ENCODE peak calls at places on chromosomes 13 and 19, in four cellular contexts. K is H1, Z is GM12878, O is K562. T is an unnamed sample.

GRCh38 chr13:50094615-50095293 is 79.5 kb downstream of the KCNRG start:
- DNase-seq in K (no peak), Z (no peak), O (no peak), T (no peak)

GRCh38 chr13:72536668-72537399 is 190.6 kb downstream of the MZT1 start:
- DNase-seq in K (no peak), Z (no peak), O (no peak), T (peak; percentile 21)

GRCh38 chr13:27961227-27962085 is 7.7 kb downstream of the CDX2 start:
- DNase-seq in K (no peak), Z (no peak), O (no peak), T (peak; percentile 20)

GRCh38 chr19:6060600-6061391 is 49.5 kb downstream of the RFX2 start:
- DNase-seq in K (no peak), Z (no peak), O (peak; percentile 94), T (no peak)

GRCh38 chr13:73740681-73741080 is 393.5 kb downstream of the KLF12 start:
- DNase-seq in K (no peak), Z (no peak), O (no peak), T (no peak)

GRCh38 chr13:109625156-109625555 is 161.2 kb downstream of the IRS2 start:
- DNase-seq in K (no peak), Z (no peak), O (no peak), T (no peak)

GRCh38 chr19:5954293-5954692 is 23.6 kb downstream of the RANBP3 start:
- DNase-seq in K (no peak), Z (no peak), O (no peak), T (no peak)

GRCh38 chr19:8490873-8491272 is 11.6 kb downstream of the PRAM1 start:
- DNase-seq in K (no peak), Z (no peak), O (no peak), T (no peak)

GRCh38 chr13:31846984-31847752 is 107.8 kb downstream of the RXFP2 start:
- DNase-seq in K (no peak), Z (no peak), O (no peak), T (no peak)

GRCh38 chr13:21576424-21576823 is 27.5 kb downstream of the MICU2 start:
- DNase-seq in K (no peak), Z (no peak), O (peak; percentile 49), T (no peak)

GRCh38 chr19:10295305-10295846 is 5.6 kb downstream of the ICAM5 start:
- DNase-seq in K (no peak), Z (no peak), O (no peak), T (no peak)

GRCh38 chr13:79385694-79386093 is 20.4 kb downstream of the RBM26 start:
- DNase-seq in K (no peak), Z (peak; percentile 85), O (peak; percentile 55), T (no peak)

GRCh38 chr13:19818223-19818842 is 35.6 kb upstream of the PSPC1 start:
- DNase-seq in K (peak; percentile 77), Z (no peak), O (peak; percentile 48), T (peak; percentile 4)

GRCh38 chr13:36850790-36851438 is 31.9 kb downstream of the RFXAP start:
- DNase-seq in K (no peak), Z (no peak), O (peak; percentile 22), T (peak; percentile 23)

GRCh38 chr13:28805193-28805819 is 14.8 kb upstream of the MTUS2 start:
- DNase-seq in K (no peak), Z (no peak), O (peak; percentile 48), T (no peak)

GRCh38 chr13:65064967-65065366 is 2165.2 kb downstream of the PCDH9 start:
- DNase-seq in K (no peak), Z (no peak), O (no peak), T (no peak)

GRCh38 chr19:19562665-19563347 is 24.7 kb downstream of the CILP2 start:
- DNase-seq in K (no peak), Z (no peak), O (peak; percentile 53), T (no peak)

GRCh38 chr19:42571136-42571535 is 23.6 kb downstream of the CEACAM8 start:
- DNase-seq in K (no peak), Z (no peak), O (no peak), T (no peak)

GRCh38 chr13:87356314-87356713 is 314.9 kb upstream of the SLITRK5 start:
- DNase-seq in K (no peak), Z (no peak), O (peak; percentile 3), T (no peak)

GRCh38 chr13:106033634-106034033 is 501.8 kb downstream of the EFNB2 start:
- DNase-seq in K (no peak), Z (no peak), O (no peak), T (peak; percentile 4)

GRCh38 chr13:83007226-83007625 is 875.0 kb downstream of the SLITRK1 start:
- DNase-seq in K (no peak), Z (no peak), O (no peak), T (no peak)

GRCh38 chr19:46963093-46963734 is 56.4 kb upstream of the NPAS1 start:
- DNase-seq in K (no peak), Z (no peak), O (no peak), T (no peak)

GRCh38 chr19:54439174-54439851 is 9.7 kb upstream of the LENG8 start:
- DNase-seq in K (no peak), Z (no peak), O (peak; percentile 47), T (peak; percentile 56)

GRCh38 chr13:114148521-114148855 is 16.1 kb upstream of the RASA3 start:
- DNase-seq in K (no peak), Z (peak; percentile 74), O (no peak), T (no peak)

GRCh38 chr19:10568444-10568825 is 344 bp downstream of the CDKN2D start:
- DNase-seq in K (no peak), Z (no peak), O (peak; percentile 66), T (no peak)

GRCh38 chr13:79998386-79998785 is 342.5 kb downstream of the SPRY2 start:
- DNase-seq in K (no peak), Z (no peak), O (no peak), T (no peak)

GRCh38 chr13:46947425-46948191 is 50.8 kb upstream of the HTR2A start:
- DNase-seq in K (peak; percentile 17), Z (no peak), O (no peak), T (no peak)

GRCh38 chr19:11279505-11280236 is 16.3 kb upstream of the TSPAN16 start:
- DNase-seq in K (no peak), Z (peak; percentile 86), O (no peak), T (no peak)

GRCh38 chr13:110431851-110432294 is 124.8 kb downstream of the COL4A2 start:
- DNase-seq in K (no peak), Z (no peak), O (no peak), T (no peak)

GRCh38 chr13:92833071-92833470 is 393.5 kb upstream of the GPC6 start:
- DNase-seq in K (no peak), Z (no peak), O (no peak), T (no peak)

GRCh38 chr19:8141726-8142524 is 7.5 kb downstream of the FBN3 start:
- DNase-seq in K (no peak), Z (no peak), O (no peak), T (no peak)

GRCh38 chr13:106534844-106535551 is 464 bp downstream of the EFNB2 start:
- DNase-seq in K (no peak), Z (no peak), O (no peak), T (no peak)

GRCh38 chr19:8458380-8458779 is 13.6 kb downstream of the HNRNPM start:
- DNase-seq in K (no peak), Z (no peak), O (no peak), T (no peak)

GRCh38 chr19:17687857-17688784 is at the start of gene UNC13A:
- DNase-seq in K (no peak), Z (no peak), O (peak; percentile 83), T (no peak)

GRCh38 chr19:39480337-39481228 is at the start of gene TIMM50:
- DNase-seq in K (peak; percentile 97), Z (peak; percentile 69), O (peak; percentile 100), T (peak; percentile 94)

GRCh38 chr19:39481229-39481545 is 549 bp downstream of the TIMM50 start:
- DNase-seq in K (no peak), Z (no peak), O (no peak), T (no peak)

GRCh38 chr19:39483141-39483540 is 2.5 kb downstream of the TIMM50 start:
- DNase-seq in K (no peak), Z (no peak), O (no peak), T (no peak)

GRCh38 chr19:39479916-39480315 is 722 bp upstream of the TIMM50 start:
- DNase-seq in K (no peak), Z (no peak), O (peak; percentile 31), T (no peak)

GRCh38 chr19:39481676-39482075 is 1.0 kb downstream of the TIMM50 start:
- DNase-seq in K (no peak), Z (no peak), O (peak; percentile 54), T (no peak)
- TF ChIP-seq CHD2 in K (no peak), Z (no peak), O (no peak), T (no peak)

DNA sequence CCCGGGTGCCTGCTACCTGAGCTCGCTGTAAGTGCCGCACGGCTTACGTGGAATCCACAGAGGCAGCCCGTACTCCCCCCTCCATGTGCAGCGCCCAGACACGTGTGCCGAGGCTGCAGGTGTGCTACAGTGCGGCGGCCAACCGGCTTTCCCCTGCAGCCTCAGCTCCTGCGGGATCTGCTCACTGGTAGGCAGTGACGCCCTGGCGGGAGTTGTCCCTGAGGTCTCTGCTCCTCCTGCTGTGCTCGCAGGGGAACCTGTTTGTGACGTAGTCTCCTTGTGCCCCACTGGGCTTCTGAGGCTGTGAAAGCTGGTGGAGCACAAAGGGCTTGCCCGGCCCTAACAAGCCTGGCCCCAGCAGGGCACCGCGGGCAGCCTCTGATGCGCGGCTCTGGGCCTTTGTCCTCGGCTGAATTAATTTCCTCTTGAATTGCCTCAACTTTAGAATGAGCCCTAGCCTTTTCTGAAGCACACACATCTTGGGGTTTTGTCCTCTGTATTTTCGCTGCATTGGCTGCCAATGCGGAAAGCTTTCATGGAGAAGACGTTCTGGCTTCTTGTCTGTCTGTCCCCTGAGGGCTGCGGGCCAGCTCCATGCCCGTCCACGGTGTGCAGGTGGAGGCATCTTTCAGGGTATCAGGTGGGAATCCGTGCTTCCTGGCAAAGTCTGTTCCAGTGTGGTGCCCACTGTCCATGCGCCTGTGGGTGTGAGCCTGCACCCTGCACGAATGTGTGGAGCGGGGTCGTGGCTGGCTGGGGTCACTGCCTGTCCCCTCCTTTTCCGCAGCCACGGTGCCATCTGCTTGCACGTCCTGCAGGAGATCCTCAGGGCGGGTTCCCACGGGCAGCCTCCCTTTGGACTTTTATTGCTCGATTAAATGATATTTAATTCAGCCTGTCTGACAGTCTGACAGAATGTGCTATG is 77.3 kb upstream of the MCF2L start:
- DNase-seq in K (no peak), Z (no peak), O (no peak), T (no peak)
- TF ChIP-seq SP1 in K (no peak), Z (no peak), O (no peak), T (no peak)

GRCh38 chr19:1690570-1691307 is 38.3 kb upstream of the TCF3 start:
- DNase-seq in K (peak; percentile 38), Z (no peak), O (peak; percentile 91), T (no peak)
- TF ChIP-seq CHD2 in K (no peak), Z (no peak), O (no peak), T (no peak)

DNA sequence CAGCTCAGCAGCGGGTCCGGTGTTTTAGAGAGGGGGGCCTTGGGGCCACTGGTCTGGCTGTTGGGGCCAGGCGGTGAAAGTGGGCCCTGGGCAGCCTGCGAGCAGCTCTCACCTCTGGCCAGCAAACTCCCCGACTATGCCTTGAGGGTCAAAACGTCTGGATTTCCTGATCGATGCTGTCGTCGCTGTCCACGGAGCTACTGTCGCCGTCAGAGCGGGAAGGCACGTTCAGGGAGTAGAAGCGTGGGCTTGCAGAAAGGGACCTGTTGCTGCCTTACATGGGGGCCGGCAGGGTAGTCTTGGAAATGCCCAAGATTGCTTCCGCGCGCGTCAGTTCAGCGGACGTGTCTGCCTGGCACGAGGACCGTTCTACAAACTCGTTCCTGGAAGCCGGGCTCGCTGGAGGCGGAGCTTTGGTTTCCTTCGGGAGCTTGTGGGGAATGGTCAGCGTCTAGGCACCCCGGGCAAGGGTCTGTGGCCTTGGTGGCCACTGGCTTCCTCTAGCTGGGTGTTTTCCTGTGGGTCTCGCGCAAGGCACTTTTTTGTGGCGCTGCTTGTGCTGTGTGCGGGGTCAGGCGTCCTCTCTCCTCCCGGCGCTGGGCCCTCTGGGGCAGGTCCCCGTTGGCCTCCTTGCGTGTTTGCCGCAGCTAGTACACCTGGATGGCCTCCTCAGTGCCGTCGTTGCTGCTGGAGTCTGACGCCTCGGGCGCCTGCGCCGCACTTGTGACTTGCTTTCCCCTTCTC is 15.3 kb downstream of the RB1 start:
- DNase-seq in K (no peak), Z (no peak), O (no peak), T (no peak)
- TF ChIP-seq SP1 in K (no peak), Z (no peak), O (no peak), T (no peak)

T was measured in HepG2.